ENCODE peak calls at places on chromosomes 2 and 18, in six cellular contexts. One of them, this sample, is unnamed.

GRCh38 chr2:5791371-5791770 is 99.2 kb downstream of the SOX11 start:
- DNase-seq in neuronal stem cell: no peak
- DNase-seq in H1: no peak
- DNase-seq in IMR-90: peak
- DNase-seq in mesendoderm: no peak
- DNase-seq in mesenchymal stem cell: no peak
- DNase-seq in this sample: no peak

GRCh38 chr2:179538406-179538805 is 273.8 kb upstream of the SESTD1 start:
- DNase-seq in mesenchymal stem cell: no peak
- DNase-seq in IMR-90: peak
- DNase-seq in neuronal stem cell: no peak
- DNase-seq in mesendoderm: no peak
- DNase-seq in H1: no peak
- DNase-seq in this sample: no peak

GRCh38 chr18:38243291-38243690 is 677.7 kb upstream of the CELF4 start:
- DNase-seq in mesendoderm: no peak
- DNase-seq in mesenchymal stem cell: no peak
- DNase-seq in neuronal stem cell: no peak
- DNase-seq in IMR-90: no peak
- DNase-seq in H1: no peak
- DNase-seq in this sample: no peak

GRCh38 chr2:129922571-129923264 is 56.7 kb upstream of the RAB6C start:
- DNase-seq in H1: no peak
- DNase-seq in IMR-90: no peak
- DNase-seq in mesendoderm: peak
- DNase-seq in neuronal stem cell: peak
- DNase-seq in mesenchymal stem cell: no peak
- DNase-seq in this sample: no peak

GRCh38 chr2:209208211-209208610 is 215.6 kb upstream of the MAP2 start:
- DNase-seq in neuronal stem cell: peak
- DNase-seq in mesenchymal stem cell: peak
- DNase-seq in IMR-90: no peak
- DNase-seq in H1: peak
- DNase-seq in mesendoderm: peak
- DNase-seq in this sample: peak

GRCh38 chr2:200373973-200374416 is 67.5 kb downstream of the SPATS2L start:
- DNase-seq in neuronal stem cell: no peak
- DNase-seq in mesenchymal stem cell: no peak
- DNase-seq in H1: no peak
- DNase-seq in mesendoderm: no peak
- DNase-seq in IMR-90: no peak
- DNase-seq in this sample: peak

GRCh38 chr2:238567996-238568395 is 141.3 kb downstream of the ASB1 start:
- DNase-seq in mesendoderm: no peak
- DNase-seq in neuronal stem cell: no peak
- DNase-seq in mesenchymal stem cell: no peak
- DNase-seq in H1: no peak
- DNase-seq in IMR-90: no peak
- DNase-seq in this sample: no peak

GRCh38 chr2:184336688-184337087 is 261.6 kb upstream of the ZNF804A start:
- DNase-seq in IMR-90: peak
- DNase-seq in mesendoderm: peak
- DNase-seq in H1: no peak
- DNase-seq in mesenchymal stem cell: peak
- DNase-seq in neuronal stem cell: no peak
- DNase-seq in this sample: peak

GRCh38 chr2:191165190-191165643 is 14.4 kb upstream of the STAT4 start:
- DNase-seq in mesenchymal stem cell: peak
- DNase-seq in mesendoderm: peak
- DNase-seq in H1: no peak
- DNase-seq in IMR-90: peak
- DNase-seq in neuronal stem cell: peak
- DNase-seq in this sample: peak

GRCh38 chr18:57433492-57434176 is 1.5 kb upstream of the ONECUT2 start:
- DNase-seq in mesenchymal stem cell: no peak
- DNase-seq in H1: no peak
- DNase-seq in mesendoderm: peak
- DNase-seq in IMR-90: no peak
- DNase-seq in neuronal stem cell: peak
- DNase-seq in this sample: peak

GRCh38 chr2:6103949-6104348 is 411.8 kb downstream of the SOX11 start:
- DNase-seq in neuronal stem cell: no peak
- DNase-seq in mesenchymal stem cell: no peak
- DNase-seq in H1: peak
- DNase-seq in mesendoderm: peak
- DNase-seq in IMR-90: no peak
- DNase-seq in this sample: no peak

GRCh38 chr2:95526360-95527341 is 42.1 kb upstream of the TRIM43B start:
- DNase-seq in mesenchymal stem cell: no peak
- DNase-seq in mesendoderm: no peak
- DNase-seq in neuronal stem cell: no peak
- DNase-seq in H1: no peak
- DNase-seq in IMR-90: peak
- DNase-seq in this sample: peak

GRCh38 chr2:145221032-145221431 is 701.1 kb upstream of the ZEB2 start:
- DNase-seq in neuronal stem cell: no peak
- DNase-seq in mesendoderm: peak
- DNase-seq in mesenchymal stem cell: no peak
- DNase-seq in H1: no peak
- DNase-seq in IMR-90: no peak
- DNase-seq in this sample: no peak

GRCh38 chr18:3447895-3448844 is 1.8 kb upstream of the TGIF1 start:
- DNase-seq in mesenchymal stem cell: peak
- DNase-seq in IMR-90: peak
- DNase-seq in H1: peak
- DNase-seq in mesendoderm: peak
- DNase-seq in neuronal stem cell: peak
- DNase-seq in this sample: peak
- H2BK120ac ChIP-seq in mesenchymal stem cell: no peak
- H2BK120ac ChIP-seq in IMR-90: peak
- H2BK120ac ChIP-seq in H1: peak
- H2BK120ac ChIP-seq in mesendoderm: peak
- H2BK120ac ChIP-seq in neuronal stem cell: no peak
- H2BK120ac ChIP-seq in this sample: peak

GRCh38 chr2:162967826-162968225 is 129.3 kb upstream of the KCNH7 start:
- DNase-seq in neuronal stem cell: no peak
- DNase-seq in mesenchymal stem cell: no peak
- DNase-seq in H1: no peak
- DNase-seq in IMR-90: no peak
- DNase-seq in mesendoderm: no peak
- DNase-seq in this sample: no peak

GRCh38 chr2:162967137-162967536 is 128.6 kb upstream of the KCNH7 start:
- DNase-seq in mesendoderm: peak
- DNase-seq in neuronal stem cell: no peak
- DNase-seq in H1: no peak
- DNase-seq in IMR-90: no peak
- DNase-seq in mesenchymal stem cell: no peak
- DNase-seq in this sample: no peak

GRCh38 chr2:162963156-162963555 is 124.6 kb upstream of the KCNH7 start:
- DNase-seq in mesenchymal stem cell: no peak
- DNase-seq in H1: no peak
- DNase-seq in IMR-90: no peak
- DNase-seq in mesendoderm: no peak
- DNase-seq in neuronal stem cell: no peak
- DNase-seq in this sample: no peak

GRCh38 chr2:162964513-162964912 is 125.9 kb upstream of the KCNH7 start:
- DNase-seq in mesenchymal stem cell: no peak
- DNase-seq in mesendoderm: no peak
- DNase-seq in IMR-90: no peak
- DNase-seq in neuronal stem cell: no peak
- DNase-seq in H1: no peak
- DNase-seq in this sample: no peak

GRCh38 chr2:162965151-162965550 is 126.6 kb upstream of the KCNH7 start:
- DNase-seq in IMR-90: no peak
- DNase-seq in mesenchymal stem cell: no peak
- DNase-seq in neuronal stem cell: no peak
- DNase-seq in H1: no peak
- DNase-seq in mesendoderm: no peak
- DNase-seq in this sample: no peak
- H2BK120ac ChIP-seq in IMR-90: no peak
- H2BK120ac ChIP-seq in mesenchymal stem cell: no peak
- H2BK120ac ChIP-seq in neuronal stem cell: no peak
- H2BK120ac ChIP-seq in H1: no peak
- H2BK120ac ChIP-seq in mesendoderm: no peak
- H2BK120ac ChIP-seq in this sample: no peak

GRCh38 chr2:172377408-172377807 is 50.0 kb upstream of the ITGA6 start:
- DNase-seq in mesendoderm: no peak
- DNase-seq in H1: no peak
- DNase-seq in neuronal stem cell: no peak
- DNase-seq in mesenchymal stem cell: no peak
- DNase-seq in IMR-90: no peak
- DNase-seq in this sample: no peak

GRCh38 chr2:172381275-172381608 is 46.1 kb upstream of the ITGA6 start:
- DNase-seq in H1: peak
- DNase-seq in mesenchymal stem cell: no peak
- DNase-seq in mesendoderm: no peak
- DNase-seq in IMR-90: no peak
- DNase-seq in neuronal stem cell: no peak
- DNase-seq in this sample: no peak

GRCh38 chr2:172376505-172377125 is 50.8 kb upstream of the ITGA6 start:
- DNase-seq in mesendoderm: no peak
- DNase-seq in H1: no peak
- DNase-seq in neuronal stem cell: no peak
- DNase-seq in IMR-90: no peak
- DNase-seq in mesenchymal stem cell: no peak
- DNase-seq in this sample: no peak

GRCh38 chr2:172375247-172375646 is 52.1 kb upstream of the ITGA6 start:
- DNase-seq in H1: no peak
- DNase-seq in IMR-90: no peak
- DNase-seq in neuronal stem cell: no peak
- DNase-seq in mesenchymal stem cell: peak
- DNase-seq in mesendoderm: no peak
- DNase-seq in this sample: no peak

GRCh38 chr2:172380436-172381274 is 46.7 kb upstream of the ITGA6 start:
- DNase-seq in mesenchymal stem cell: peak
- DNase-seq in H1: peak
- DNase-seq in mesendoderm: peak
- DNase-seq in IMR-90: no peak
- DNase-seq in neuronal stem cell: peak
- DNase-seq in this sample: peak
- H2BK120ac ChIP-seq in mesenchymal stem cell: no peak
- H2BK120ac ChIP-seq in H1: peak
- H2BK120ac ChIP-seq in mesendoderm: no peak
- H2BK120ac ChIP-seq in IMR-90: no peak
- H2BK120ac ChIP-seq in neuronal stem cell: no peak
- H2BK120ac ChIP-seq in this sample: no peak

DNA sequence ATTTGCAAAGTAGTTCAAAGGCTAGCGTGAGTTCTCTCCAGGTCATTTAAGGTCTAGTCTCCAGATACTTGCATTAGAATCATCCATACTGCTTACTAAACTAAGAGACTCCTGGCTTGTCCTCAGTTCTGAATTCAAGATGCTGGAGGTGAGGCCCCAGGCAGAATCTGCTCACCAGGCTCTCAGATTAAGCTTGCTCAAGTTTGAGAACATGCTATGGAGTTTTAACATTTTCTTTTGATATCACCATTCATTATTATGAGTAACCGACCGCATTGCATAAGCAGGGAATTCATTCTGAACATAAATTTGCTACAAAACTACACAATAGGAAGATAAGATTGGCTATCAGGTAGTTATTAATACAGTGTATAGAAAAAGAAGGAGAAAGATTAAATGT is 409.7 kb upstream of the FANCL start:
- DNase-seq in mesendoderm: no peak
- DNase-seq in neuronal stem cell: no peak
- DNase-seq in H1: no peak
- DNase-seq in mesenchymal stem cell: no peak
- DNase-seq in IMR-90: no peak
- DNase-seq in this sample: peak
- H2BK120ac ChIP-seq in mesendoderm: no peak
- H2BK120ac ChIP-seq in neuronal stem cell: no peak
- H2BK120ac ChIP-seq in H1: no peak
- H2BK120ac ChIP-seq in mesenchymal stem cell: no peak
- H2BK120ac ChIP-seq in IMR-90: no peak
- H2BK120ac ChIP-seq in this sample: no peak

DNA sequence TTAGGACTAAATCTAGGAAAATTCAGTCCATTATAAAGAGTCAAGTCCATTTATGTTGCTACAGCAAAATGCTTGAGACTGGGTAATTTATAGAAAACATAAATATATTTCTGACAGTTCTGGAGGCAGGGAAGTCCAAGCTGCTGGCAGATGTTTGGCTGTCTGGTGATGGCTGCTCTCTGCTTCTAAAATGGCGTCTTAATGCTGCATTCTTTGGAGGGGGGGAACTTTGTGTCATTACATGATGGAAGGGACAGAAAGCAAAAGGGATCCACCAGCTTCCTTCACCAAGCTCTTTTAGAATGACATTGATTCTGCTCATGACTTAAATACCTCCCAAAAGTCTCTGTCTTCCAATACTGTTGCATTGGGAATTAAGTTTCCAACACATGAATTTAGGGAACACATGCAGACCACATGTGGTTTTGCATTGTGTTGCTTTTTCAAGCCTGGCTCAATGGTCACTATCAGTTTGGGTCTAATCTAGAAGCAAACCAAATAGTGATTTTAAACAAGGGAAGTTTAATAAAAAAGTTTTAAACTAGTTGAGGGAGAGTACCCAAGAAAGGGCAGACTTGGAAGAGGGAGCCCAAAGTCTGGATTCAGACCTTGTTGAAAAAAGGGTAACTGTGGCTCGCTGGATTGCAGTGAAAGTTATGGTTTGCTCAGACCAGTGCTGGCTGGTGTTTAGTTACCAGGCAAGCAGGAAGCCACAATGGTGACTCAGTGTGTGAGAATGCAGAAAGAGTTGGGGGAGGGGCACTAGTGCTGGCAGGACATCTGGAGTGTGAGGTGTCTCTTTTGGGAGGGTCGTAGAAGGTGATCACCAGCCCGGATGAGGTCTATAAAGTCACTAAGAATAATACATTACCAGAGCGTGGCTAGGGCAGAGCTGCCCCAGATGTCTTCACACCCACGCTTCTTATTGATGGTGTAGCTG is 30.8 kb downstream of the C18orf54 start:
- DNase-seq in mesenchymal stem cell: peak
- DNase-seq in IMR-90: peak
- DNase-seq in H1: peak
- DNase-seq in neuronal stem cell: no peak
- DNase-seq in mesendoderm: peak
- DNase-seq in this sample: peak
- H2BK120ac ChIP-seq in mesenchymal stem cell: peak
- H2BK120ac ChIP-seq in IMR-90: peak
- H2BK120ac ChIP-seq in H1: peak
- H2BK120ac ChIP-seq in neuronal stem cell: no peak
- H2BK120ac ChIP-seq in mesendoderm: peak
- H2BK120ac ChIP-seq in this sample: no peak

DNA sequence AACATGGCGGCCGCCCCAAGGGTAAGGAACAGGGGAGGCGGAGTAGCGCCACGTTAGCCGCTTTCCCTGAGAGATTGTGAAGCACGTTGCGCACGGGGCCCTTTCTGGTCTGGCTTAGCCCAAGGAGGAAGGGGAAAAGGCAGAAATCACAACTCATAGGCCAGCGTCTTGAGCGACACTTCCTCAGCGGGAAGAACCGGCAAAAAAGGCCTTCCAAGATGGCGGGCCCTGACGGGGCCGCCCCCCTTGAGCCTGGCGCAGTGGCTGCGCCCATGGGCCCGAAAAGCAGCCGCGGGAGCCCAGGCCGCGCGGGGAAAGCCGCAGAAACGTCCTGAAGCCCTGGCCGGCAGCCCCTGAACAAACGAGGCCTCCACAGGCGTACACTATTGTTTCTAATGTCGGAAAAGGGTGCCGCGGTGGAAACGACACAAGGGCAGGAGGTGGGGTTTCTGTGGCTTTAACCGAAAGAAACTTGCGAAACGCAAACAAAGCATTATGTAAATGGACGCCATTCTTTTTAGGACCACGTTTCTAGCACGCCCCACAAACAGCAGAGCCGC is 919 bp upstream of the PCBP1 start:
- DNase-seq in mesenchymal stem cell: peak
- DNase-seq in neuronal stem cell: peak
- DNase-seq in IMR-90: peak
- DNase-seq in mesendoderm: peak
- DNase-seq in H1: peak
- DNase-seq in this sample: peak
- H2BK120ac ChIP-seq in mesenchymal stem cell: peak
- H2BK120ac ChIP-seq in neuronal stem cell: peak
- H2BK120ac ChIP-seq in IMR-90: peak
- H2BK120ac ChIP-seq in mesendoderm: peak
- H2BK120ac ChIP-seq in H1: peak
- H2BK120ac ChIP-seq in this sample: peak